ENCODE peak calls at places on chromosomes 11 and 22, in nine cellular contexts. S is heart left ventricle, M is aorta, F is uterus, U is MM.1S, H is right lobe of liver, G is colonic mucosa, Y is tibial nerve, L is heart right ventricle. R is an unnamed sample.

GRCh38 chr11:87260811-87261210 is 223.1 kb downstream of the TMEM135 start:
- DNase-seq in S (no peak), M (no peak), F (no peak), U (no peak), H (no peak), G (no peak), Y (no peak), L (no peak), R (no peak)

GRCh38 chr22:28484662-28485061 is 195.0 kb downstream of the TTC28 start:
- DNase-seq in S (no peak), M (no peak), F (no peak), U (no peak), H (no peak), G (no peak), Y (no peak), L (no peak), R (no peak)

GRCh38 chr11:117815262-117815803 is 9.2 kb downstream of the FXYD2 start:
- DNase-seq in S (no peak), M (peak), F (no peak), U (peak), H (no peak), G (no peak), Y (peak), L (peak), R (peak)

GRCh38 chr11:3133456-3134217 is 31.5 kb downstream of the OSBPL5 start:
- DNase-seq in S (peak), M (peak), F (peak), U (no peak), H (peak), G (no peak), Y (no peak), L (peak), R (peak)

GRCh38 chr11:67283490-67283963 is 5.6 kb upstream of the ANKRD13D start:
- DNase-seq in S (no peak), M (peak), F (no peak), U (no peak), H (peak), G (no peak), Y (no peak), L (peak), R (no peak)

GRCh38 chr22:36197065-36197440 is 4.6 kb downstream of the APOL4 start:
- DNase-seq in S (peak), M (peak), F (peak), U (peak), H (no peak), G (no peak), Y (peak), L (no peak), R (no peak)

GRCh38 chr11:56910046-56910753 is 78.5 kb upstream of the OR5AK2 start:
- DNase-seq in S (no peak), M (no peak), F (no peak), U (no peak), H (no peak), G (peak), Y (no peak), L (no peak), R (no peak)

GRCh38 chr22:17090550-17090949 is 5.8 kb downstream of the IL17RA start:
- DNase-seq in S (no peak), M (no peak), F (no peak), U (no peak), H (no peak), G (no peak), Y (no peak), L (no peak), R (no peak)

GRCh38 chr11:63866211-63866610 is 27.3 kb downstream of the MARK2 start:
- DNase-seq in S (peak), M (peak), F (no peak), U (peak), H (peak), G (peak), Y (peak), L (no peak), R (peak)

GRCh38 chr11:78277314-78277994 is 88.7 kb downstream of the USP35 start:
- DNase-seq in S (no peak), M (no peak), F (no peak), U (no peak), H (no peak), G (peak), Y (no peak), L (no peak), R (peak)

GRCh38 chr22:36610567-36610966 is 81.6 kb upstream of the EIF3D start:
- DNase-seq in S (no peak), M (no peak), F (no peak), U (no peak), H (no peak), G (no peak), Y (no peak), L (no peak), R (peak)

GRCh38 chr11:78783301-78783700 is 208.6 kb upstream of the NARS2 start:
- DNase-seq in S (no peak), M (no peak), F (no peak), U (no peak), H (no peak), G (no peak), Y (no peak), L (no peak), R (no peak)

GRCh38 chr11:9787260-9787659 is 123.4 kb downstream of the SWAP70 start:
- DNase-seq in S (no peak), M (no peak), F (no peak), U (no peak), H (no peak), G (no peak), Y (no peak), L (no peak), R (no peak)

GRCh38 chr11:104547996-104548661 is 350.1 kb downstream of the CASP12 start:
- DNase-seq in S (no peak), M (no peak), F (no peak), U (no peak), H (no peak), G (no peak), Y (no peak), L (no peak), R (no peak)

GRCh38 chr11:134539285-134539684 is 127.2 kb upstream of the B3GAT1 start:
- DNase-seq in S (no peak), M (no peak), F (no peak), U (no peak), H (no peak), G (no peak), Y (no peak), L (no peak), R (no peak)

GRCh38 chr11:121082670-121083069 is 18.4 kb upstream of the TECTA start:
- DNase-seq in S (no peak), M (no peak), F (no peak), U (no peak), H (no peak), G (no peak), Y (no peak), L (no peak), R (no peak)

GRCh38 chr11:92846542-92847125 is 122.8 kb upstream of the MTNR1B start:
- DNase-seq in S (no peak), M (no peak), F (no peak), U (no peak), H (no peak), G (peak), Y (no peak), L (no peak), R (no peak)

GRCh38 chr11:15757299-15757698 is 599.0 kb downstream of the SOX6 start:
- DNase-seq in S (no peak), M (no peak), F (no peak), U (no peak), H (no peak), G (no peak), Y (no peak), L (no peak), R (no peak)

GRCh38 chr11:12690663-12691062 is 16.4 kb downstream of the TEAD1 start:
- DNase-seq in S (no peak), M (no peak), F (no peak), U (no peak), H (no peak), G (no peak), Y (no peak), L (no peak), R (no peak)

GRCh38 chr11:12693485-12694181 is 19.4 kb downstream of the TEAD1 start:
- DNase-seq in S (peak), M (peak), F (peak), U (no peak), H (peak), G (peak), Y (peak), L (no peak), R (peak)

GRCh38 chr11:12693075-12693473 is 18.9 kb downstream of the TEAD1 start:
- DNase-seq in S (no peak), M (no peak), F (peak), U (no peak), H (no peak), G (no peak), Y (no peak), L (no peak), R (no peak)

GRCh38 chr11:12692238-12693074 is 18.2 kb downstream of the TEAD1 start:
- DNase-seq in S (peak), M (peak), F (peak), U (no peak), H (peak), G (peak), Y (peak), L (peak), R (peak)

GRCh38 chr11:12691473-12691872 is 17.3 kb downstream of the TEAD1 start:
- DNase-seq in S (no peak), M (no peak), F (no peak), U (no peak), H (no peak), G (no peak), Y (no peak), L (no peak), R (no peak)
- H3K27ac ChIP-seq in S (peak), M (peak), F (peak), U (no peak), H (peak), G (no peak), Y (peak), L (peak), R (no peak)

DNA sequence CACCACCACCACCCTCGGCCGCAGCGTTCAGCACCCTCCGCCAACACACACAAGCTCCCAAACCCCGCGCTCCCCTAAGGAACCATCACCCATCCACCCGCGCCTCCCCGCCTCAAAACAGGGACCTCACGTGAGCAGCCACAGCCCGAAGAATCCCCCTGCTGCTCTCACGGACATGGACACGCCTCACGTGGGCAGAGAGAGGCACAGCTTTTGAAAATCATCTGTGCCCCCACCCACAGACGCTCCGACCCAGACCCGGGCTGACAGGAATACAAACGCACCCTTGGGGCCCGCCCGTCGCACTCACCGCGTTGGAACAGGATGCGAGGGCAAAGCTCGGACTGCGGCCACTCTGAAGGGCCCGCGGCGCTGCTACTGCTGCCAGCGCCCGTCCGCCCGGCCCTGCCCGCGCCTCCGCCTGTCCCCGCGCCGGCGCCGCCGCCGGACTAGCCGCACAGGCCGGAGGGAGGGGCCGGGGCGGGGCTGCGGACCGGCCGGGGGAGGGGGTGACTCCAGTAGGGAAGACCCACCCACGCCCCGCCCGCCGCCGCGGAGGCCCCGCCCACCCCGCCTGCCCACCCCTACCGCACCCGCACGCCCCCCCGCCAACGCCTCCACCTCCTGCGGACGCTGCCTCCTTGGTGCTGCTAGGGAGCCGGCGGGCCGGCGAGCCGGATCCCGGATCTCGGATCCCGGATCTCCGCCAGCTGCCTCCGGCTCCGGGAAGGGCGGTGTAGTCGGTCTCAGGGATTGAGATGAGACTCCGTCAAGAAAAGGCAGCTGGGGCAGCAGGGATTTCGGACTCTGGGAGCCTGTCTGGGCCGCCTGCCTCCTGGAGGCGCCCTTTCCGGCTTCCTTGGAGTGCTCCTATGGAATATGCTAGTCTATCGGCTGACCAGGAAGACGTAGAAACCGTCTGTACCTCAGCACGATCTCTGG is at the start of gene TRIM3:
- DNase-seq in S (peak), M (peak), F (peak), U (peak), H (peak), G (peak), Y (peak), L (peak), R (peak)
- H3K4me3 ChIP-seq in S (peak), M (peak), F (peak), U (peak), H (peak), G (peak), Y (peak), L (peak), R (peak)

GRCh38 chr22:23213031-23213555 is 32.8 kb downstream of the BCR start:
- DNase-seq in S (no peak), M (peak), F (no peak), U (no peak), H (peak), G (no peak), Y (no peak), L (no peak), R (no peak)

GRCh38 chr22:23211622-23212021 is 31.3 kb downstream of the BCR start:
- DNase-seq in S (no peak), M (peak), F (no peak), U (no peak), H (no peak), G (no peak), Y (no peak), L (no peak), R (no peak)

GRCh38 chr22:23213581-23214341 is 33.5 kb downstream of the BCR start:
- DNase-seq in S (no peak), M (peak), F (no peak), U (no peak), H (peak), G (no peak), Y (no peak), L (no peak), R (no peak)

GRCh38 chr22:23210428-23211170 is 30.3 kb downstream of the BCR start:
- DNase-seq in S (no peak), M (no peak), F (no peak), U (no peak), H (no peak), G (no peak), Y (no peak), L (no peak), R (no peak)

DNA sequence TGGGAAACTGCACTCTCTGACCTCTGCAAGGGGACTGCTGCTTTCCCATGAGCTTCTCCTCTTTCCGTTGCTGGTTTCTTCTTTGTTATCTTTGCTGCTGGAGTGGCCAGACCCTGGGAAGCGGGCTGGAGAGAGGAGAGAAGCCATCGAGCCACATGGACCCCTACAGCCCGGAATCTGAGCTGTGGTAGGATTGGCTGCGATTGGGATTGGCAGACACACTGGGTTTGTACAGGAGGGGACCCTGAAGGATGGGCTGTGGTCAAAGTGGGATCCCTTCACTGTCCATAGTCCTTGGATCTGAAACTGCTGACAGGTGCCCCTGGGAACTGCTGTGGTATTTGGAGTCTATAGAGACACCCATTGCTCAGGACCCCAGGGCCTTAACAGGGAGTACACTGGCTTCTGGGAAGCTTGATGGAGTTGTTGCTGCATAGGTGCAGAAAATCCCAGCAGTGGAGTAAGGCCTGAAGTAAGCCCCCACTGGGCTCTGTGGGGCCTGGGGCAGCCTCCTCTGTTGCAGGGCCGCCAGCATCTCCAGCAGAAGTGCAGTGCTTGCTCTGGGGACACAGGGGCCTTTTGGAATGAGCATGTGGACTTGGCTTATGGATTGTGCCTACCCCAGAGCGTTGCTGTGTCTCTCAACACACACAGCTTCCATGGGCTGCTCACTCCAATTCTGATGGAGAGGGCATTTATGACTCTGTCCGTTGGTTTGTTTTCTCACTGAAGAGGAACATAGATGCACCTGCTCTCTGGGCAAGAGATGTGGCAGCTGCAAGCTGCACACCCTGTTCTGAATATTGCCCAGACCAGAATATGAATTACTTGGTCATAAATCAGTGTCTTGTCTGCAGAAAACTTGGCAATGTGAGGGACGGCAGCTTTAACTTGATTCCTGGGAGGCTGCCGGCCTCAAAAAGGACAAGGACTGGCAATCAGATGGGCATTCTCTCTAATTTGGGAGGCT is 32.0 kb downstream of the BCR start:
- DNase-seq in S (no peak), M (peak), F (no peak), U (no peak), H (peak), G (no peak), Y (no peak), L (no peak), R (no peak)
- H3K27ac ChIP-seq in S (no peak), M (no peak), F (no peak), U (no peak), H (no peak), G (no peak), Y (no peak), L (no peak), R (no peak)

GRCh38 chr11:17475666-17476316 is 854 bp downstream of the ABCC8 start:
- DNase-seq in S (no peak), M (no peak), F (no peak), U (no peak), H (no peak), G (no peak), Y (no peak), L (no peak), R (no peak)
- H3K4me3 ChIP-seq in S (peak), M (no peak), F (no peak), U (no peak), H (no peak), G (no peak), Y (no peak), L (peak), R (no peak)

GRCh38 chr11:73197348-73197747 is 20.7 kb upstream of the P2RY2 start:
- DNase-seq in S (no peak), M (peak), F (no peak), U (no peak), H (no peak), G (peak), Y (no peak), L (no peak), R (no peak)

GRCh38 chr11:73194593-73194992 is 23.5 kb upstream of the P2RY2 start:
- DNase-seq in S (no peak), M (peak), F (no peak), U (no peak), H (no peak), G (peak), Y (no peak), L (no peak), R (no peak)

GRCh38 chr11:73194034-73194507 is 24.0 kb upstream of the P2RY2 start:
- DNase-seq in S (no peak), M (peak), F (no peak), U (no peak), H (no peak), G (no peak), Y (no peak), L (no peak), R (no peak)

GRCh38 chr11:73196576-73196975 is 21.5 kb upstream of the P2RY2 start:
- DNase-seq in S (no peak), M (peak), F (no peak), U (no peak), H (no peak), G (no peak), Y (no peak), L (no peak), R (no peak)

GRCh38 chr11:73195191-73196007 is 22.7 kb upstream of the P2RY2 start:
- DNase-seq in S (no peak), M (peak), F (no peak), U (no peak), H (no peak), G (peak), Y (no peak), L (no peak), R (no peak)
- H3K27ac ChIP-seq in S (no peak), M (no peak), F (no peak), U (no peak), H (no peak), G (peak), Y (peak), L (no peak), R (no peak)

GRCh38 chr11:66267379-66268209 is 845 bp upstream of the RAB1B start:
- DNase-seq in S (peak), M (peak), F (peak), U (peak), H (peak), G (peak), Y (peak), L (peak), R (peak)

GRCh38 chr11:66265531-66266377 is 2.7 kb upstream of the RAB1B start:
- DNase-seq in S (no peak), M (no peak), F (no peak), U (no peak), H (no peak), G (no peak), Y (no peak), L (no peak), R (no peak)

GRCh38 chr11:66264893-66265292 is 3.5 kb upstream of the RAB1B start:
- DNase-seq in S (no peak), M (no peak), F (no peak), U (peak), H (no peak), G (no peak), Y (no peak), L (no peak), R (no peak)

GRCh38 chr11:66267039-66267378 is 1.4 kb upstream of the RAB1B start:
- DNase-seq in S (no peak), M (no peak), F (no peak), U (no peak), H (no peak), G (no peak), Y (no peak), L (no peak), R (no peak)

DNA sequence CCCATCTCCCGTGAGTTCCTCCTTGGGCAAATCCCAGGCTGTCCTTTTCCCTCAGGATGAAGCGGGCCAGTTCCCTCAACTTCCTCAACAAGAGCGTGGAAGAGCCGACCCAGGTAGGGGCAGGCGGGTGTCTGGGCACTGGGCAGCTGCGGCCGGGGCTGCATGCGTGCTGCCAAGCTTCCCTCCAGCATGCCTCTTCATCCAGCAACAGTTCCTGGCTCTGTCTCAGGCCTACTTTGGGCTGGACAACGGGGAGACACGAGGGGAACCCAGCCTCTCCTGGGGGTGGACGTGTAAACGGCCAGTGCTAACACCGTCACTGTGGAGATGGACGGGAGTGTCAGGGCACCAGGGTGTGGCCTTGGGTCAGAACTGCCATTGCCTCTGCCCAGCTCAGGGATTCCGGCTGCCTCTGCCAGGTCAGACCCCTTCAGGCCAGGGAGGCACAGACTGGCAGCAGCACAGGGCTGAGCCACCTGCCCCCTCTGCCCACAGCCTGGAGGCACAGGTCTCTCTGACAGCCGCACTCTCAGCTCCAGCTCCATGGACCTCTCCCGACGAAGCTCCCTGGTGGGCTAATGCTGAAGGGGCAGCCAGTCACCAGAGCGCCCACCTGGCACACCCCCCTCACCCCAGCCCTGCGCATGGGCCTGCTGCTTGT is 1.9 kb upstream of the RAB1B start:
- DNase-seq in S (no peak), M (no peak), F (no peak), U (no peak), H (no peak), G (no peak), Y (no peak), L (no peak), R (no peak)
- H3K4me3 ChIP-seq in S (peak), M (no peak), F (peak), U (no peak), H (no peak), G (peak), Y (peak), L (peak), R (no peak)